ENCODE peak calls at places on chromosomes 2 and 18, in six cellular contexts. D is colonic mucosa, A is IMR-90, V is HCT116, M is left ventricle myocardium inferior, E is gastrocnemius medialis. L is an unnamed sample.

GRCh38 chr2:158103358-158104021 is 1.8 kb downstream of the UPP2 start:
- DNase-seq in A (no peak), E (no peak), D (no peak), V (no peak), M (no peak), L (no peak)

GRCh38 chr2:150109912-150110311 is 377.6 kb downstream of the RND3 start:
- DNase-seq in A (no peak), E (no peak), V (no peak), D (no peak), M (no peak), L (no peak)

GRCh38 chr2:120539937-120540718 is 194.2 kb downstream of the INHBB start:
- DNase-seq in A (peak), M (peak), E (peak), V (no peak), D (peak), L (peak)

GRCh38 chr2:21131861-21132260 is 8.1 kb downstream of the TDRD15 start:
- DNase-seq in M (no peak), D (no peak), A (no peak), E (no peak), V (no peak), L (no peak)

GRCh38 chr2:227785293-227785692 is 28.3 kb upstream of the CCL20 start:
- DNase-seq in E (no peak), M (no peak), V (no peak), D (no peak), A (no peak), L (no peak)

GRCh38 chr2:170886391-170886790 is 42.7 kb upstream of the GORASP2 start:
- DNase-seq in V (no peak), D (no peak), M (no peak), A (peak), E (no peak), L (peak)

GRCh38 chr2:174184915-174185314 is 63.4 kb downstream of the OLA1 start:
- DNase-seq in D (no peak), M (no peak), E (no peak), A (no peak), V (no peak), L (no peak)

GRCh38 chr2:205654878-205655601 is 27.3 kb upstream of the NRP2 start:
- DNase-seq in V (no peak), E (no peak), D (no peak), A (peak), M (no peak), L (peak)

GRCh38 chr2:123485056-123485455 is 540.0 kb upstream of the CNTNAP5 start:
- DNase-seq in D (no peak), M (no peak), V (no peak), A (no peak), E (no peak), L (no peak)

GRCh38 chr2:192669505-192670082 is 474.9 kb upstream of the TMEFF2 start:
- DNase-seq in M (no peak), V (no peak), E (no peak), D (no peak), A (no peak), L (no peak)

GRCh38 chr2:213281156-213281555 is 3.1 kb upstream of the SPAG16 start:
- DNase-seq in E (no peak), M (no peak), A (peak), V (no peak), D (no peak), L (peak)

GRCh38 chr18:10526211-10526949 is 553 bp downstream of the NAPG start:
- DNase-seq in A (peak), D (peak), E (peak), M (peak), V (no peak), L (peak)

GRCh38 chr2:97911922-97912575 is 83.7 kb downstream of the TMEM131 start:
- DNase-seq in V (no peak), A (no peak), D (peak), M (no peak), E (no peak), L (no peak)

GRCh38 chr2:233331536-233331935 is 22.8 kb upstream of the DGKD start:
- DNase-seq in V (no peak), A (no peak), D (peak), M (peak), E (peak), L (no peak)

GRCh38 chr18:46333371-46334199 is 229.4 kb downstream of the HAUS1 start:
- DNase-seq in E (no peak), D (no peak), M (peak), A (no peak), V (peak), L (peak)

GRCh38 chr18:60075477-60075876 is 175.7 kb downstream of the PMAIP1 start:
- DNase-seq in V (no peak), M (no peak), D (no peak), E (no peak), A (no peak), L (no peak)

GRCh38 chr2:16050261-16051045 is 110.1 kb downstream of the MYCN start:
- DNase-seq in V (no peak), D (no peak), E (no peak), A (no peak), M (no peak), L (no peak)

GRCh38 chr2:167992258-167992657 is 255.1 kb downstream of the STK39 start:
- DNase-seq in D (no peak), V (no peak), M (no peak), A (no peak), E (no peak), L (no peak)

GRCh38 chr2:55011741-55012574 is 38.3 kb downstream of the RTN4 start:
- DNase-seq in A (no peak), D (no peak), V (no peak), M (no peak), E (no peak), L (no peak)

GRCh38 chr2:55014962-55015939 is 35.0 kb downstream of the RTN4 start:
- DNase-seq in D (peak), M (no peak), A (peak), E (peak), V (peak), L (peak)

GRCh38 chr2:55012648-55013484 is 37.4 kb downstream of the RTN4 start:
- DNase-seq in E (no peak), V (no peak), D (no peak), A (no peak), M (no peak), L (no peak)

GRCh38 chr2:55010915-55011314 is 39.3 kb downstream of the RTN4 start:
- DNase-seq in M (no peak), A (peak), V (no peak), D (no peak), E (peak), L (peak)

DNA sequence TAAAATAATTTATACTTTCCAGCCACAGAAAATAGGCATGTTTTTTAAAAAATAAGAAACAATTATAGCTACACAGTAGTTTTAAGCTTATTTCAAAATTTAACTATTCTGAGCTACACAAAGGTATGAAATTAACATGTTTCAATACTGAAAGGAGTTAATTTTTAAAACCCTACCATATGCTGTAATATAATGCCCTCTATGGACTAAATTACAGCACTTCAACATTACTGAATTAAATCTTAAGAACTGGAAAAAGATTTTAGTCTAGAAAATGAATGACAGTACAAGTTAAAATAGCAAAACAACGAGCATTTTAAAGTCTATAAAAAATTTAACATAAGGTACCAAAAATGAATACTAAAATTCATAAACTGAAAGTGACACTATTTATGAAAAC is 36.3 kb downstream of the RTN4 start:
- DNase-seq in M (no peak), V (no peak), A (no peak), E (no peak), D (no peak), L (no peak)
- TF ChIP-seq CTCF in M (peak), V (peak), A (no peak), E (no peak), D (no peak), L (no peak)

DNA sequence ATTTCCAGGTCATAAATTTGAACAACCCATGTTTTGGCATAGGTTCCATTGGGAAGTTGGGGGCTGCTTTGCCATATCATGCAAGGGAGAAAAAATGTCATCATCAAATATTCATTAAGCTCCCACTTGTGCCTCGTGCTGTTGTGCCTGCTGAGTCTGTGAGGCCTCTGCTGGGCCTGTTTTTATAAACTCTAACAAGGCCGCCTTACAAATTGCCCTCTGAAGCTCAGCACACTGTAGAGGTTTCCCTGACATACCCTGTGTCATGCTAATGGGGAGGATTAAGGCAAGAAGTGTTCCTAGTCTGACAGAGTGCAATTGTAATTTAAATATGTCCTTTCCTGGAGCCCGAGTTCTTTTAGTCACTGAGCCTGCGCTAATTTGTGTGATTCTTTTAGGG is 17.6 kb downstream of the OSBPL6 start:
- DNase-seq in D (no peak), V (no peak), A (no peak), M (no peak), E (no peak), L (no peak)
- H3K4me3 ChIP-seq in D (no peak), V (no peak), A (no peak), M (no peak), E (no peak), L (no peak)

GRCh38 chr2:188452084-188452483 is 160.4 kb downstream of the GULP1 start:
- DNase-seq in V (no peak), E (no peak), D (no peak), A (peak), M (no peak), L (peak)

GRCh38 chr2:188450740-188451480 is 159.2 kb downstream of the GULP1 start:
- DNase-seq in A (peak), D (no peak), V (no peak), E (no peak), M (no peak), L (peak)

DNA sequence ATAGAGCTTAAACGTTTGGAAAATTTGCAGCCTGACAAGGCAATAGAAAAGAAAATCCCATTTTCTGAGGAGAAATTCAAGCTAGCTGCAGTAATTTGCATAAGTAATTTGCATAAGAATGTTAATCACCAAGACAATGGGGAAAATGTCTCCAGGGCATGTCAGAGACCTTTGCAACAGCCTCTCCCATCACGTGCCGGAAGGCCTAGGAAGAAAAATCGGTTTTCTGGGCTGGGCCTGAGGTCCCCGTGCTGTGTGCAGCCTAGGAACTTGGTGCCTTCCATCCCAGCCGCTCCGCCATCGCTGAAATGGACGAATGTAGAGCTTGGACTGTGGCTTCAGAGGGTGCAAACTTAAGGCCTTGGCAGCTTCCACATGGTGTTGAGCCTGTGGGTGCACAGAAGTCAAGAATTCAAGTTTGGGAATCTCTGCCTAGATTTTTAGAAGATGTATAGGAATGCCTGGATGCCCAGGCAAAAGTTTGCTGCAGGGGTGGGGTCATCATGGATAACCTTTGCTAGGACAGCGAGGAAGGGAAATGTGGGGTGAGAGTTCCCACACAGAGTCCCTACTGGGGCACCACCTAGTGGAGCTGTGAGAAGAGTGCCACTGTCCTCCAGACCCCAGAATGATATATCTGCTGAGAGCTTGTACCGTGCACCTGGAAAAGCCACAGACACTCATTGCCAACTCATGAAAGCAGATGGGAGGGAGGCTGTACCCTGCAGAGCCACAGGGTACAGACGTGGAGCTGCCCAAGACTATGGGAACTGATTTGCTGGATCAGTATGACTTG is 164.6 kb downstream of the GULP1 start:
- DNase-seq in M (no peak), V (no peak), D (no peak), E (no peak), A (no peak), L (no peak)
- TF ChIP-seq CTCF in M (no peak), V (peak), D (no peak), E (no peak), A (peak), L (peak)

DNA sequence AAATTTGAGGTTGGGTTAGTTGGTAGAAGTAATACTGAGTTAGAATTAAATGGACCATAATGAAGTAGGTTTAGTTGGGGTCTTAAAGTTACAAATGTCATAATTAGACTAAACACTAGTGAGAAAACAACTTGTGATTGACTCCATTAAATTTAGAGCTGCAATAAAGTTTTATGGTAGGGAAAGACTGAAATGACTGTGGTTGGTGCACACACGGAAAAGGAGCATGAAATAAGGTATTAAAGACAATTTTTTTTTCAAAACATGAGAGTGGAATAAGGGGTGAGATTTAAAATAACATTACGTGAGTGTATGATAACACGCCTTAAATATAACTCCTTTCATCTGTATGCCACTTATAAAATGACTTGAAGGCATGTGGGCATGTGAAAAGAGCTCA is 1.5 kb downstream of the FRZB start:
- DNase-seq in M (no peak), A (no peak), D (no peak), E (no peak), V (no peak), L (no peak)
- H3K4me3 ChIP-seq in M (no peak), A (no peak), D (no peak), E (no peak), V (no peak), L (no peak)

GRCh38 chr18:32293107-32293506 is 103.3 kb downstream of the MEP1B start:
- DNase-seq in D (no peak), M (no peak), E (no peak), A (no peak), V (no peak), L (no peak)

GRCh38 chr18:32287249-32287648 is 97.4 kb downstream of the MEP1B start:
- DNase-seq in A (no peak), D (no peak), V (no peak), M (no peak), E (no peak), L (no peak)

GRCh38 chr18:32286749-32287148 is 96.9 kb downstream of the MEP1B start:
- DNase-seq in A (no peak), D (no peak), M (no peak), V (no peak), E (no peak), L (no peak)

GRCh38 chr18:32287873-32288272 is 98.0 kb downstream of the MEP1B start:
- DNase-seq in E (no peak), V (no peak), M (no peak), A (no peak), D (no peak), L (no peak)

GRCh38 chr18:32289480-32290075 is 99.7 kb downstream of the MEP1B start:
- DNase-seq in M (no peak), V (peak), E (no peak), A (peak), D (peak), L (peak)
- TF ChIP-seq CTCF in M (peak), V (peak), E (peak), A (peak), D (peak), L (peak)

GRCh38 chr2:216012830-216013079 is 596 bp downstream of the MREG start:
- DNase-seq in A (no peak), E (no peak), V (no peak), D (no peak), M (no peak), L (no peak)

GRCh38 chr2:216014006-216014405 is 655 bp upstream of the MREG start:
- DNase-seq in M (no peak), E (no peak), D (no peak), A (no peak), V (no peak), L (no peak)

GRCh38 chr2:216011320-216011849 is 2.0 kb downstream of the MREG start:
- DNase-seq in V (no peak), M (no peak), E (no peak), D (no peak), A (no peak), L (no peak)

GRCh38 chr2:216013080-216013909 is at the start of gene MREG:
- DNase-seq in V (peak), D (peak), A (peak), E (no peak), M (peak), L (peak)

DNA sequence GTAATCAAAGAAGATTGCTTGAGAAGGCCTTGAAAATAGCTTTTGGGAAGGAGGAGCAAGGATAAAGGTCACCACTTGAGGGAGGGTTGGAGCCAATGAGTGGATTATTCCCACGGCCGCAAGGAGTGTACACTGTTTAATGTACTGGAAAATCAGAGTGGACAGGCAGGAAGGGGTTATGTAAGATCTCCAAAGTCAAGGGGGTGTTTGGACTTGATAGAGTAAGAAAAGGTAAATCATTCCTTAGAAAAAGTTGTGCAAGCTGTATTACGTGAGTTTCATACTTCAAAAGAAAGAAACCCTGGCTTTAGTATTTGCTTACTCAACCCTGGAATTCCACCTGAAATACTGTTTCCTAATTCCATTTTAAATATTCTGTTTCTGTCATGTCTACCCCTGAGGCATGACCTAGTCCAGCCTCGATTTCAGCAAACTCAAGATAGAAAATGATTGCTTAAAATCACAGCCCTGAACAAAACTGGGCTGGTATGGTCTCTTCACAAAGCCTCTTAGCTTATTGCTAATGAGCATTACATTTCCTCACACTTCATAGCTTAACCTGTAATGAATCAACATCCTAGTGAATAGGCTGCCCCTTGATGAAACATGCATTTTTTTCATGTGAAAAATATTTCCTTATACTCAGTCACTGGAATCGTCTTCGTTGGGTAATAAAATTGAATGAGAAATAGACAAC is 1.1 kb downstream of the MREG start:
- DNase-seq in M (no peak), E (no peak), V (no peak), D (peak), A (no peak), L (no peak)
- H3K4me3 ChIP-seq in M (peak), E (peak), V (peak), D (peak), A (peak), L (peak)

DNA sequence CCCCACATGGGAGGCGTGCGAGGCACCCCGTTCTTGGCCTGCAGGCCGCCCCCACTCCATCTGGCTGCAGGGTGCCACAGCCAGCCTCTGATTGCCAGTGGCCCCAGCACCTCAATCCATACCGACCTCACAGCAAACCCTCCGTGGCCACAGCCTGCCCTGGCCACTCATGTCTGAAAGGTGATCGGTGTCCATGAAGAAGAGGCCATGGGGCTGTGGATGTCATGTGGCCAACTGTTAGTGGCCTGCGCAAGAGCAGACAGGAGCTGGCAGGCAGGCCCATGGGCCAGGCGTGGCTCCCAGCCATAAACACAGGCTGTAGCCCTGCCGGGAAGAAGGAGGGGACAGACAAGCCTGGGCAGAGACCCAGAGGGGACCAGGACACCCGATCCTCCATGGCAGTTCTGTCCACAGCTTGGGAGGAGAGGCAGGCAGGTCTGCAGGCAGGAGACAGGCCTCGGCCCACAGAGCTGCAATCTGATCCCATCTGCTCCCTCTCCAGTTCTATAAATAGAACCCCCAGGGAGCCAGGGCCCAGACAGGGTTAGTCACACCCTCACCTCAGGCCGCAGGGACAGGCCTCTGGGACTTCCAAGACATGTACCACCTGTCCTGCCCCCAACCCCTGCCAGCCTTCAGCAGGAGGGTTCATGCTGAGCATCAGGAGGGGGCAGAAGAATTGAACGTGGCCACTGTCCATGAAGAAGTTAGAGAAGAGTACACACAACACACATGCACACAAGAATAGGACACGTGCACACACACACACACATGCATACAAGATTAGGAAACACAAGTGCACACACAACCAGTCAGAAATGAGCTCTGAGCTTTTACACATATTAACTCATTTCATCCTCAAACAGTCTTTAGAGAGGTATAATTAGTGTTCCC is 16.9 kb downstream of the STEAP3 start:
- DNase-seq in M (peak), D (peak), V (peak), A (peak), E (peak), L (peak)
- TF ChIP-seq CTCF in M (no peak), D (no peak), V (no peak), A (no peak), E (no peak), L (no peak)